ENCODE peak calls at places on chromosomes 6 and 20, in six cellular contexts. A, O, Q, F, M and H are unnamed samples.

GRCh38 chr6:63844287-63844686 is 208.7 kb downstream of the PHF3 start:
- DNase-seq in A (peak; percentile 64), F (no peak), M (no peak), O (no peak), Q (no peak), H (no peak)

GRCh38 chr6:145789443-145789842 is 25.2 kb downstream of the FBXO30 start:
- DNase-seq in O (no peak), Q (no peak), A (no peak), F (no peak), M (no peak), H (no peak)

GRCh38 chr6:130324657-130325056 is 41.2 kb upstream of the TMEM200A start:
- DNase-seq in F (no peak), Q (no peak), A (no peak), M (no peak), O (no peak), H (no peak)

GRCh38 chr20:53679597-53680309 is 86.1 kb upstream of the ZNF217 start:
- DNase-seq in F (no peak), Q (no peak), M (peak; percentile 24), O (no peak), A (no peak), H (no peak)

GRCh38 chr6:162615016-162615717 is 112.4 kb downstream of the PRKN start:
- DNase-seq in A (no peak), Q (no peak), F (no peak), M (no peak), O (no peak), H (no peak)

GRCh38 chr6:112348891-112349736 is 2.0 kb downstream of the RFPL4B start:
- DNase-seq in F (no peak), M (no peak), O (no peak), Q (no peak), A (no peak), H (no peak)

GRCh38 chr6:100913400-100914276 is 32.5 kb upstream of the ASCC3 start:
- DNase-seq in M (peak; percentile 69), O (no peak), Q (no peak), A (peak; percentile 68), F (no peak), H (no peak)

GRCh38 chr20:38222923-38223742 is 37.4 kb downstream of the KIAA1755 start:
- DNase-seq in A (no peak), F (no peak), M (no peak), Q (peak; percentile 12), O (no peak), H (no peak)

GRCh38 chr6:133748628-133749027 is 140.3 kb upstream of the TCF21 start:
- DNase-seq in F (no peak), O (no peak), M (no peak), A (peak; percentile 69), Q (no peak), H (no peak)

GRCh38 chr20:23097636-23098580 is 11.8 kb upstream of the CD93 start:
- DNase-seq in O (peak; percentile 23), M (no peak), F (no peak), A (no peak), Q (no peak), H (no peak)

GRCh38 chr6:6218246-6219085 is 102.0 kb downstream of the F13A1 start:
- DNase-seq in F (no peak), A (peak; percentile 45), O (no peak), M (no peak), Q (no peak), H (no peak)

GRCh38 chr6:106168097-106168888 is 82.2 kb downstream of the PRDM1 start:
- DNase-seq in O (no peak), M (no peak), A (no peak), F (no peak), Q (no peak), H (no peak)

GRCh38 chr6:1222426-1223311 is 89.2 kb upstream of the FOXQ1 start:
- DNase-seq in Q (no peak), F (no peak), M (no peak), A (no peak), O (no peak), H (no peak)

GRCh38 chr6:66854014-66854413 is 1147.0 kb upstream of the EYS start:
- DNase-seq in O (no peak), F (no peak), Q (no peak), A (no peak), M (no peak), H (no peak)

GRCh38 chr20:1418335-1418734 is 25.5 kb upstream of the FKBP1A start:
- DNase-seq in A (peak; percentile 82), O (no peak), F (no peak), Q (no peak), M (no peak), H (no peak)

GRCh38 chr20:10113746-10114145 is 79.0 kb downstream of the ANKEF1 start:
- DNase-seq in Q (no peak), M (no peak), O (no peak), F (no peak), A (no peak), H (no peak)

GRCh38 chr20:44217342-44218092 is 6.9 kb upstream of the OSER1 start:
- DNase-seq in Q (peak; percentile 41), M (peak; percentile 94), A (peak; percentile 72), F (peak; percentile 74), O (peak; percentile 86), H (peak; percentile 69)

GRCh38 chr6:71404145-71404966 is 115.7 kb downstream of the OGFRL1 start:
- DNase-seq in F (no peak), M (peak; percentile 62), Q (no peak), A (peak; percentile 43), O (peak; percentile 71), H (no peak)

GRCh38 chr6:24152014-24152413 is 26.0 kb downstream of the NRSN1 start:
- DNase-seq in O (no peak), F (no peak), A (no peak), Q (no peak), M (no peak), H (no peak)

GRCh38 chr20:49545572-49545971 is 22.4 kb downstream of the PTGIS start:
- DNase-seq in Q (no peak), A (no peak), F (no peak), M (peak; percentile 27), O (no peak), H (no peak)

GRCh38 chr20:49552007-49552406 is 15.9 kb downstream of the PTGIS start:
- DNase-seq in F (no peak), M (no peak), Q (peak; percentile 21), O (no peak), A (no peak), H (no peak)

GRCh38 chr20:49544535-49544934 is 23.4 kb downstream of the PTGIS start:
- DNase-seq in F (no peak), M (no peak), Q (no peak), O (no peak), A (no peak), H (no peak)

GRCh38 chr20:49548371-49548947 is 19.5 kb downstream of the PTGIS start:
- DNase-seq in O (no peak), F (no peak), Q (no peak), A (no peak), M (no peak), H (no peak)

DNA sequence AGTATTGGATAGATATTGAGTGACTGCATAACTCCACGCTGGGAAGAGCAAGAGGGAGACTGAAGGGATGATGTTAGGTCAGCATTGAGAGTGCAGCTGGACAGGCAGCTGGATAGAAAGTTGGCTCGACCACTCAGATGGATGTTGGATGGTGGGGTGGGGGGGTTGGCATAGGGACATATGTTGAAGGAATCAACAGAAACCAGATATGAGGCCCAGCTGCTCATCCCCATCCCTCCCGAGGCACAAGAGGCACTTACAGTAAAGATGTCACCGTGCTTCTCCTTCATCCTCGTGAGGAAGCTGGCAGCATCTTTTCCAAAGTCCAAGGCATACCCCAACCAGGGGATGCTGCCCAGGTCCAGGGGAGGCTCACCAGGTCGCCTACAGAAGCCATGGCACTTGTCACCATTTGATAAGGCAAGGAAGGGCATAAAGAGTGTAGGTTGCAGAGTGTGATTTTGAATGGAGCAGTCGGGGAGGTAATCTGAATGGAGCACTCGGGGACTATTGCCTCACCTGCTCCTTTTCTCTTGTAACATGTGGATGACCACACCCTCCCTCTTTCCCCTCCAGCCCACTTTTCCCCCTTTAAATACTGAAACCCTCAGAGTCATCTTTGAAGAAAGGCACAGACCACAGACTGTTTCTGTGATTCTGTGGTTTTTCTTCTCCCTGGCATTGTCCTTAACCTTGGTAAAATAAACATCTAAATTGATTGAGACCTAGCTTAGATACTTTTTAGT is 18.0 kb downstream of the PTGIS start:
- DNase-seq in M (no peak), F (no peak), Q (peak; percentile 18), O (no peak), A (no peak), H (no peak)
- H3K27ac ChIP-seq in M (no peak overlapping the region), F (no peak overlapping the region), Q (peak overlapping the region; percentile 100), O (no peak overlapping the region), A (no peak overlapping the region), H (no peak overlapping the region)

DNA sequence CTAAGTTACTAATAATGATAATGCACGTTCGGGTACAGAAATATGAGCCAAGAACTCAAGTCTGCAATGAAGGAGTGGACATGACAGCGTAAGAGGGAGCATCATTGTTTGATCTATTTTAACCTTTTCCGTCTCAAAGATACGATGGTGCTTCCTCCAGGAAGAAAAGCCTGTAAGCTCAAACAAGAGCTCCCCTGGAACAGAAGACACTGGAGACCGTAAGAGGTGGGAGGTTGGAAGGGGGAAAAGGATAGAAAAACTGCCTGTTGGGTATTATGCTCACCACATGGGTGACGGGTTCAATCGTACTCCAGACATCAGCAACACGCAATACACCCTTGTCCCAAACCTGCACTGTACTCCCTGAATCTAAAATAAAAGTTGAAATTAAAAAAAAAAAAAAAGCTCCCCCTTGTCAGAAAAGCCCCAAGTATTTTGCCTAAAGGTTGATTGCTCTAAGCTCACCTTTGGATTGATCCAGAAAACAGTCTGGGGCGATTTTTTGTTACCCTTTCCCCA is 180.5 kb downstream of the TRIM27 start:
- DNase-seq in M (no peak), A (no peak), O (no peak), F (no peak), Q (no peak), H (no peak)
- H3K4me3 ChIP-seq in M (peak overlapping the region; percentile 78), A (no peak overlapping the region), O (no peak overlapping the region), F (no peak overlapping the region), Q (no peak overlapping the region), H (no peak overlapping the region)

GRCh38 chr6:36959555-36960250 is 5.2 kb downstream of the PI16 start:
- DNase-seq in F (no peak), Q (no peak), M (no peak), O (no peak), A (no peak), H (no peak)
- H3K27ac ChIP-seq in F (no peak overlapping the region), Q (no peak overlapping the region), M (no peak overlapping the region), O (no peak overlapping the region), A (no peak overlapping the region), H (no peak overlapping the region)

DNA sequence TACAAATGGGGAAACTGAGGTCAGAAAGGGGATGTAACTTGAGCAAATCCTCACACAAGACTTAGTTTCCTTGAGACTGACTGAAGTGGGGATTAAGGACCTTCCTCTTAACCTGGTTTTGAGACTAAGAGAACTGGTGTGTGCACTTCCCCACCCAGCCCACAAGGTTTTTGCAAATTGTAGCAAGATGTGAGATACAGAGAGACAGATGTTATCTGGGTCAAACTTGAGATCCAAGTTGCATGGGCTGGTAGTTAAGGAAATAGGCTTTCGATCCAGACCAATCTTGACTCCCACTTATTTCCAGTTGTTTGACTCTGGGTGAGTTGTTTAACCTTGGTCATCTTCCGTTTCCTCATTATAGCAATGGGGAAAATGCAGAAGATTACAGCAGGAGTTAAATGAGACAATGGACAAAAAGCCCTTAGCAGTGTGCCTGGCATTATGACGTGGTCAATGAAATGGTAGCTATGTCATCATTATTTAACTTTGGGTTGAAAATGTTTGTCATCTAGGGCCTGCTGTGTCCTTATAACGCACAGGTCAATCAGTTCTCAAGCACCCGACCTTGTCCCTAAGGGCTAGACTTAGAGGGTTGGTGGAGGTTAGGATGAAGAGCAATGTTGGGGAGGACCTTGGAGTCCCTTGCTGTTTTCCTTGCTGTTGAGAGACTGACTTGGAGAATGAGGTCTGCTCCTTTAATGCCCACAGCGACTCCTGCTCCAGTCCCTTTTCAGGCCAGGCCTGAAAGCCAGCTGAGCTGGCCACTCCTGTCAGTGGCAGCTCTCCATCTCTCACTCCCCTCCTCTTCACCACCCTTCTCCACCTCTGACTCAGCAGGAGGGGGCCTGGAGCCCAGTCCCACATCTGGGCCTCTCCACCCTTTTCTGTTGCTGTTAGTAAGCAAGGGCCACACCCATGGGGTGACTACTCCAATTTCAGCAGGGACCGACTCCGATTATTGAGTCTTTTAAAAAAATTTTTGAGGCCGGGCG is 1.9 kb downstream of the SNX21 start:
- DNase-seq in F (no peak), O (no peak), Q (peak; percentile 80), M (no peak), A (no peak), H (no peak)
- H3K4me3 ChIP-seq in F (no peak overlapping the region), O (no peak overlapping the region), Q (peak overlapping the region; percentile 72), M (peak overlapping the region; percentile 82), A (no peak overlapping the region), H (no peak overlapping the region)